ENCODE peak calls at places on chromosomes 13 and 19, in five cellular contexts. Q, D, E, R and W are unnamed samples.

GRCh38 chr13:100394005-100394695 is 194.4 kb downstream of the GGACT start:
- DNase-seq in Q (no peak), D (no peak), E (no peak), R (peak), W (peak)

GRCh38 chr19:2549701-2550191 is 73.8 kb downstream of the GADD45B start:
- DNase-seq in R (no peak), Q (no peak), E (no peak), D (no peak), W (no peak)

GRCh38 chr19:33514885-33515485 is 6.6 kb downstream of the PEPD start:
- DNase-seq in Q (no peak), E (no peak), D (no peak), R (peak), W (peak)

GRCh38 chr19:1112254-1113208 is 8.7 kb downstream of the GPX4 start:
- DNase-seq in R (no peak), Q (no peak), D (no peak), E (peak), W (no peak)

GRCh38 chr19:16001481-16002312 is 52.9 kb downstream of the OR10H4 start:
- DNase-seq in D (no peak), Q (no peak), E (no peak), R (peak), W (no peak)

GRCh38 chr19:41853768-41854167 is 6.3 kb upstream of the RPS19 start:
- DNase-seq in R (no peak), Q (no peak), E (no peak), D (no peak), W (no peak)

GRCh38 chr19:33399081-33399744 is 25.7 kb downstream of the CEBPG start:
- DNase-seq in R (no peak), E (no peak), D (no peak), Q (no peak), W (no peak)

GRCh38 chr13:107743983-107744382 is 471.4 kb downstream of the LIG4 start:
- DNase-seq in R (no peak), E (peak), D (no peak), Q (no peak), W (no peak)

GRCh38 chr19:45385392-45386221 is 15.2 kb upstream of the ERCC2 start:
- DNase-seq in R (no peak), Q (no peak), D (no peak), E (peak), W (peak)

GRCh38 chr19:5250127-5250659 is 90.4 kb downstream of the PTPRS start:
- DNase-seq in R (no peak), E (no peak), Q (no peak), D (no peak), W (no peak)

GRCh38 chr19:3586124-3586626 is 897 bp downstream of the GIPC3 start:
- DNase-seq in R (peak), D (no peak), E (peak), Q (peak), W (peak)